ENCODE peak calls at places on chromosomes 1 and 21, in five cellular contexts. O is H9, R is neuronal stem cell, T is H1, L is mesenchymal stem cell. S is an unnamed sample.
A peak's percentile ranks its signal among the peaks of the same experiment; 100 is the strongest.

GRCh38 chr1:183200451-183200850 is 14.4 kb downstream of the LAMC2 start:
- DNase-seq in T (no peak), O (no peak), L (no peak), R (no peak), S (no peak)

GRCh38 chr1:111214884-111215283 is 12.6 kb upstream of the CHI3L2 start:
- DNase-seq in T (no peak), O (no peak), L (no peak), R (no peak), S (no peak)

GRCh38 chr1:27031235-27032118 is 18.8 kb upstream of the TENT5B start:
- DNase-seq in R (no peak), L (peak; percentile 71), T (peak; percentile 80), O (peak; percentile 84), S (peak; percentile 92)

GRCh38 chr1:184061396-184062003 is 10.0 kb downstream of the TSEN15 start:
- DNase-seq in L (peak; percentile 90), O (no peak), R (no peak), T (no peak), S (no peak)

GRCh38 chr1:43317817-43318471 is 17.2 kb downstream of the TIE1 start:
- DNase-seq in T (no peak), R (no peak), L (no peak), O (no peak), S (peak; percentile 19)

GRCh38 chr1:77847621-77848080 is 40.8 kb upstream of the NEXN start:
- DNase-seq in T (no peak), O (no peak), L (no peak), R (no peak), S (no peak)

GRCh38 chr1:3018051-3018471 is 3.2 kb upstream of the ACTRT2 start:
- DNase-seq in T (no peak), L (no peak), R (no peak), O (no peak), S (no peak)

GRCh38 chr21:32406405-32406804 is 6.1 kb upstream of the EVA1C start:
- DNase-seq in R (no peak), O (no peak), L (no peak), T (no peak), S (no peak)

GRCh38 chr1:211323156-211324063 is 3.2 kb upstream of the TRAF5 start:
- DNase-seq in L (peak; percentile 72), R (peak; percentile 51), O (peak; percentile 72), T (peak; percentile 59), S (peak; percentile 63)

GRCh38 chr1:18923721-18924610 is 21.6 kb upstream of the ALDH4A1 start:
- DNase-seq in R (no peak), L (no peak), T (no peak), O (no peak), S (no peak)

GRCh38 chr21:34553199-34553952 is 41.4 kb upstream of the KCNE1 start:
- DNase-seq in T (no peak), L (peak; percentile 77), O (no peak), R (no peak), S (no peak)

GRCh38 chr21:38439957-38440356 is 58.3 kb downstream of the ERG start:
- DNase-seq in O (no peak), R (no peak), L (no peak), T (no peak), S (no peak)

GRCh38 chr1:70727891-70728443 is 316.9 kb downstream of the CTH start:
- DNase-seq in L (no peak), T (peak; percentile 48), R (no peak), O (peak; percentile 29), S (no peak)

GRCh38 chr1:180534199-180534598 is 24.6 kb upstream of the OVAAL start:
- DNase-seq in R (no peak), O (no peak), T (no peak), L (no peak), S (no peak)

GRCh38 chr1:53576381-53576801 is 117.2 kb downstream of the DMRTB1 start:
- DNase-seq in R (no peak), O (no peak), T (no peak), L (no peak), S (no peak)

GRCh38 chr1:203906932-203907331 is 45.5 kb downstream of the SNRPE start:
- DNase-seq in R (no peak), L (peak; percentile 87), O (no peak), T (no peak), S (peak; percentile 75)

GRCh38 chr1:99727575-99728190 is 38.8 kb downstream of the FRRS1 start:
- DNase-seq in O (peak; percentile 48), L (peak; percentile 29), R (no peak), T (no peak), S (no peak)

GRCh38 chr21:14438204-14438603 is 55.3 kb upstream of the HSPA13 start:
- DNase-seq in T (no peak), O (no peak), L (peak; percentile 8), R (no peak), S (no peak)

GRCh38 chr1:157195521-157196244 is 57.5 kb upstream of the ETV3 start:
- DNase-seq in T (peak; percentile 53), O (peak; percentile 42), R (no peak), L (no peak), S (no peak)

GRCh38 chr21:40622531-40622930 is 224.4 kb downstream of the DSCAM start:
- DNase-seq in R (no peak), O (no peak), L (no peak), T (no peak), S (no peak)

GRCh38 chr1:233518344-233518743 is 95.6 kb upstream of the KCNK1 start:
- DNase-seq in T (peak; percentile 89), R (peak; percentile 42), L (peak; percentile 3), O (peak; percentile 70), S (peak; percentile 14)

GRCh38 chr1:44826375-44827196 is 16.5 kb downstream of the PTCH2 start:
- DNase-seq in L (no peak), T (no peak), O (peak; percentile 48), R (no peak), S (no peak)

GRCh38 chr1:205348559-205349477 is 7.9 kb downstream of the KLHDC8A start:
- DNase-seq in R (no peak), O (no peak), T (no peak), L (no peak), S (no peak)

GRCh38 chr1:102120910-102121309 is 124.2 kb upstream of the OLFM3 start:
- DNase-seq in R (no peak), O (no peak), T (no peak), L (no peak), S (no peak)

GRCh38 chr1:91121366-91121765 is 99.5 kb upstream of the ZNF644 start:
- DNase-seq in R (no peak), O (no peak), L (no peak), T (peak; percentile 38), S (peak; percentile 54)

GRCh38 chr1:221729771-221730170 is 12.1 kb downstream of the DUSP10 start:
- DNase-seq in T (no peak), O (no peak), R (no peak), L (no peak), S (no peak)

GRCh38 chr21:46095106-46095719 is 2.7 kb upstream of the COL6A2 start:
- DNase-seq in T (no peak), O (peak; percentile 21), L (no peak), R (no peak), S (no peak)

GRCh38 chr21:46095814-46096595 is 1.9 kb upstream of the COL6A2 start:
- DNase-seq in O (peak; percentile 16), R (no peak), L (no peak), T (peak; percentile 41), S (no peak)

GRCh38 chr21:46097826-46098286 is at the start of gene COL6A2:
- DNase-seq in R (peak; percentile 54), T (peak; percentile 89), L (peak; percentile 73), O (peak; percentile 78), S (peak; percentile 10)

GRCh38 chr21:46096997-46097825 is 701 bp upstream of the COL6A2 start:
- DNase-seq in R (no peak), O (peak; percentile 44), T (peak; percentile 53), L (no peak), S (no peak)

GRCh38 chr21:46096596-46096981 is 1.3 kb upstream of the COL6A2 start:
- DNase-seq in L (no peak), O (peak; percentile 15), R (no peak), T (peak; percentile 41), S (no peak)
- H2BK5ac ChIP-seq in L (no peak overlapping the region), O (no peak overlapping the region), R (no peak overlapping the region), T (peak overlapping the region; percentile 22), S (no peak overlapping the region)

DNA sequence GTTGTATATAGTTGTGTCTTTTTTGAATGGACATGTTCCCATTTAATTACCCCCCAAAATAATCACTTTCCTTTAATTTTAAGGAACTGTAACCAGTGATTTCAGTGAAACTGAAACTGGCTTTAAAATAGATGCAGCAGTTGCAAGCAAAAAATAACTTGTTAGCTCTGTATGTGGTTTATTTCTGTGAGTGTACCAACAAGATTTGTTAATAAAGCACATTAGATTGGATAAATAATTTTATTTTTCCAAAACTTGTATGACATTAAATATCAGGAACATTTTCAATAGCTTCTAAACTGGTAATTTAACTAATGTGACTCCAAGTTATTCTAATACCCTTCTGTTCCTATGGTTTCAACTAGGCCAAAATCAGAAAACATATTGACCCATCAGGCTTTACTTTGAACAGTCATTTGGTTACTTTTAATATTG is 184.3 kb upstream of the CACYBP start:
- DNase-seq in R (no peak), T (no peak), L (no peak), O (no peak), S (no peak)
- H2BK12ac ChIP-seq in R (no peak overlapping the region), T (no peak overlapping the region), L (no peak overlapping the region), O (no peak overlapping the region), S (no peak overlapping the region)

GRCh38 chr1:202009326-202010031 is 908 bp upstream of the ELF3 start:
- DNase-seq in R (peak; percentile 84), L (peak; percentile 78), O (peak; percentile 81), T (peak; percentile 87), S (peak; percentile 79)
- H2BK5ac ChIP-seq in R (peak overlapping the region; percentile 8), L (peak overlapping the region; percentile 92), O (no peak overlapping the region), T (peak overlapping the region; percentile 74), S (peak overlapping the region; percentile 63)

DNA sequence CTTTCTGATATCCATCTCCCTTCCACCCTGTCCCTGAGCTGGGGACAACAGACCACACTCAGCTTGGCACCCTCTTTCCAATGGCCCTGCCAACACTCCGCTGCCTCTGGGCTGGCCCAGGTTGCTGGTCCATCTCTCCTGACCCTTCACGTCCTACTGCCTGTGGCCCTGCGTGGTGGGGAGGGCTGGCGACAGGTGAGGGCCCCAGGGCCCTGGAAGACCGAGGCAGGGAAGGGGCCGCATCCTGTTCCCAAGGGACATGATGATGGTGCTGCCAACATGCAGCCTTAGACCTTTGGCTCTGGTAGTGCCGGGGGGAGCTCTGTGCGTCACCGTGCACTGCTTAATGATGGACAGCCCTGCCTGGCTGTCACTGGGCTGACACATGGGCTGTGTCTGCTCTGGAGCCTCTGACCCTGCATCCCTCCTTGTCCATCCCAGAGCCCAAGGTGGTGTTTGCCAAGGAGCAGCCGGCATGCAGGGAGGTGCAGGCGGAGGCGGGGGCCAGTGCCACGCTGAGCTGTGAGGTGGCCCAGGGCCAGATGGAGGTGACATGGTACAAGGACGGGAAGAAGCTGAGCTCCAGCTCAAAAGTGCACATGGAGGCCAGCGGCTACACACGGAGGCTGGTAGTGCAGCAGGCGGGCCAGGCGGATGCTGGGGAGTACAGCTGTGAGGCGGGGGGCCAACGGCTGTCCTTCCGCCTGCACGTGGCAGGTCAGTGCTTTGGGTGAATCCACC is 65.2 kb downstream of the OBSCN start:
- DNase-seq in L (no peak), T (peak; percentile 38), R (no peak), O (peak; percentile 24), S (no peak)
- H2BK12ac ChIP-seq in L (no peak overlapping the region), T (no peak overlapping the region), R (no peak overlapping the region), O (no peak overlapping the region), S (no peak overlapping the region)

DNA sequence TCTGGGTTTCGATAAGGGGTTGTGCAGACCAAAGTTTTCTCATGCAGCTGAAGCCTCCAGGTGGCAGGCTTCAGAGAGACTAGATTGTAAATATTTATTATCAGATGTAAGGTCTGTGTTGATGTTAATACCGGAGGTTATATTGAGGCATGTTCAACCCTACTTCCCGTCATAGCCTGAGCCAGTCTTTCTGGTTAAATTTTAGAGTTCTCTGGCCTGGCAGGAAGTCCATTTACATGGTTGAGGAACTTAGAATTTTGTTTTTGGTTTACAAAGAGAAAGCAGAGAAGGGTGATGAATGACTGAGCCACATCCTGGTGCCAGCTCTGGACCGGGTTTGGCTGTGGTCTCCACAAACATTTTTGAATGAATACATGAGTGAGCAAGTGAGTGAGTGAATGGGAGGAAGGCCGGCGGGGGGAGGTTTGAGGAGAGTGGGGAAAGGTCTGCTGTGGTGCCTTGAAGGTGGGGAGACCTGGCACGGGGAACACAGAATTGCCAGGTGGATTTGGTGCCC is 218.5 kb downstream of the DISC1 start:
- DNase-seq in O (no peak), R (no peak), T (no peak), L (peak; percentile 70), S (no peak)
- H2BK5ac ChIP-seq in O (no peak overlapping the region), R (no peak overlapping the region), T (no peak overlapping the region), L (peak overlapping the region; percentile 36), S (no peak overlapping the region)